ENCODE peak calls at places on chromosomes 4 and X, in seven cellular contexts. One of them, this sample, is unnamed.

GRCh38 chr4:37639551-37640293 is 46.5 kb downstream of the RELL1 start:
- DNase-seq in Panc1: no peak
- DNase-seq in transverse colon: no peak
- DNase-seq in tibial nerve: no peak
- DNase-seq in mammary epithelial cell: no peak
- DNase-seq in heart right ventricle: no peak
- DNase-seq in GM23248: no peak
- DNase-seq in this sample: no peak

GRCh38 chr4:55445921-55446577 is 50.3 kb downstream of the TMEM165 start:
- DNase-seq in tibial nerve: no peak
- DNase-seq in transverse colon: no peak
- DNase-seq in mammary epithelial cell: peak
- DNase-seq in GM23248: peak
- DNase-seq in Panc1: no peak
- DNase-seq in heart right ventricle: no peak
- DNase-seq in this sample: no peak

GRCh38 chr4:186781032-186781917 is 57.6 kb upstream of the FAT1 start:
- DNase-seq in heart right ventricle: no peak
- DNase-seq in transverse colon: no peak
- DNase-seq in tibial nerve: no peak
- DNase-seq in Panc1: no peak
- DNase-seq in mammary epithelial cell: peak
- DNase-seq in GM23248: peak
- DNase-seq in this sample: peak

GRCh38 chrX:136689441-136689840 is 41.5 kb downstream of the CD40LG start:
- DNase-seq in tibial nerve: no peak
- DNase-seq in heart right ventricle: no peak
- DNase-seq in transverse colon: no peak
- DNase-seq in Panc1: no peak
- DNase-seq in mammary epithelial cell: peak
- DNase-seq in GM23248: no peak
- DNase-seq in this sample: peak

GRCh38 chr4:170348945-170349344 is 259.2 kb upstream of the AADAT start:
- DNase-seq in Panc1: no peak
- DNase-seq in heart right ventricle: no peak
- DNase-seq in mammary epithelial cell: no peak
- DNase-seq in transverse colon: no peak
- DNase-seq in GM23248: no peak
- DNase-seq in tibial nerve: no peak
- DNase-seq in this sample: no peak

GRCh38 chr4:174086829-174087799 is 196.4 kb downstream of the FBXO8 start:
- DNase-seq in heart right ventricle: no peak
- DNase-seq in mammary epithelial cell: no peak
- DNase-seq in GM23248: no peak
- DNase-seq in Panc1: no peak
- DNase-seq in transverse colon: no peak
- DNase-seq in tibial nerve: no peak
- DNase-seq in this sample: no peak

GRCh38 chr4:44927361-44928061 is 201.2 kb upstream of the GNPDA2 start:
- DNase-seq in mammary epithelial cell: peak
- DNase-seq in transverse colon: no peak
- DNase-seq in heart right ventricle: no peak
- DNase-seq in tibial nerve: no peak
- DNase-seq in GM23248: peak
- DNase-seq in Panc1: no peak
- DNase-seq in this sample: peak

GRCh38 chr4:66911898-66912297 is 633.4 kb downstream of the CENPC start:
- DNase-seq in mammary epithelial cell: peak
- DNase-seq in transverse colon: no peak
- DNase-seq in Panc1: no peak
- DNase-seq in GM23248: no peak
- DNase-seq in tibial nerve: no peak
- DNase-seq in heart right ventricle: no peak
- DNase-seq in this sample: no peak

GRCh38 chr4:55318135-55318534 is 27.9 kb upstream of the SRD5A3 start:
- DNase-seq in heart right ventricle: no peak
- DNase-seq in transverse colon: no peak
- DNase-seq in GM23248: peak
- DNase-seq in tibial nerve: no peak
- DNase-seq in mammary epithelial cell: no peak
- DNase-seq in Panc1: no peak
- DNase-seq in this sample: no peak

GRCh38 chrX:65073233-65073632 is 97.0 kb upstream of the ZC4H2 start:
- DNase-seq in heart right ventricle: no peak
- DNase-seq in GM23248: no peak
- DNase-seq in mammary epithelial cell: no peak
- DNase-seq in transverse colon: no peak
- DNase-seq in Panc1: no peak
- DNase-seq in tibial nerve: no peak
- DNase-seq in this sample: no peak

GRCh38 chr4:109378511-109378910 is 55.1 kb upstream of the SEC24B start:
- DNase-seq in mammary epithelial cell: no peak
- DNase-seq in transverse colon: no peak
- DNase-seq in heart right ventricle: no peak
- DNase-seq in Panc1: no peak
- DNase-seq in GM23248: no peak
- DNase-seq in tibial nerve: no peak
- DNase-seq in this sample: no peak

GRCh38 chrX:100593142-100593541 is 8.4 kb downstream of the TNMD start:
- DNase-seq in GM23248: no peak
- DNase-seq in mammary epithelial cell: no peak
- DNase-seq in heart right ventricle: no peak
- DNase-seq in Panc1: no peak
- DNase-seq in tibial nerve: no peak
- DNase-seq in transverse colon: no peak
- DNase-seq in this sample: peak

GRCh38 chrX:18983711-18984380 is at the start of gene PHKA2:
- DNase-seq in heart right ventricle: peak
- DNase-seq in Panc1: no peak
- DNase-seq in transverse colon: peak
- DNase-seq in mammary epithelial cell: peak
- DNase-seq in tibial nerve: peak
- DNase-seq in GM23248: peak
- DNase-seq in this sample: peak

GRCh38 chr4:186563761-186564160 is 8.4 kb upstream of the MTNR1A start:
- DNase-seq in Panc1: no peak
- DNase-seq in tibial nerve: no peak
- DNase-seq in transverse colon: no peak
- DNase-seq in GM23248: no peak
- DNase-seq in mammary epithelial cell: no peak
- DNase-seq in heart right ventricle: no peak
- DNase-seq in this sample: no peak

GRCh38 chr4:4866833-4867744 is 7.6 kb downstream of the MSX1 start:
- DNase-seq in mammary epithelial cell: no peak
- DNase-seq in GM23248: no peak
- DNase-seq in heart right ventricle: peak
- DNase-seq in tibial nerve: no peak
- DNase-seq in Panc1: no peak
- DNase-seq in transverse colon: no peak
- DNase-seq in this sample: no peak

DNA sequence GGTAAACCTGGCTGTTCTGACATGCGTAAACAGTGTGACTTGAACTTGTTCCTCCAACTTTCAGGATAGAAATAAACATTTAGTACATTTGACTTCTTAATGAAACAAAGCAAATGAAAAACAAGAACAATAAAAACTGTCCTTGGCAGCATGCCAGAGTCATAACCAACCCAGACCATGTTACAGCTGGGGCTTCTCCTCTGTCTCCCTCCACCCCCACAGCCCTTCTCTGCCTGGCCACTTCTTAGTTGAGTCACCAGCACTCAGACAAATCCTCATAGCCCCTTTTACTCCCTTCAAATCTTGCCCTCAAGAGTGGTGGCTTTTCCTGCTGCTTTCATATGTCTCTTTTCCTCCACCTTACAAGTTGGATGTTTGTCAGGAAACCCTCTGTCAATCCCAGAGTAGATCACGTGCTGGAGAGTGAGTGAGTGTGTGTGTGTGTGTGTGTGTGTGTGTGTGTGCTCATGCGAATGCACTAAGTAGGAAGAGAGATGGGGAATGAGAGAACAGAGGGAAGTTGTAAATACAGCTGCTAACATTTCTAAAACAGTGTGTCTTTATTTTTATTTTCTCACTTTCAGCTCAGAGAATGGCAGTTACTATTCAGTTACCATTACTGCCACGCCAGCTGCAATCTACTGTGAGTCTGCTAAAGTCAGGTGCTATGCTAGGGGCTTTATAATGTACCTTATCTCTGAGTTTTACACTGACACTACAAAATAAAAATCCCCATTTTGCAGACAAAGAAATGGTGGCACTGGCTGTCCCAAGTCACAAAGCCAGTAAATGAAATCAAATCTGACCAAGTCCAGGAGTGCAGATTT is 15.0 kb downstream of the SCARB2 start:
- DNase-seq in mammary epithelial cell: peak
- DNase-seq in heart right ventricle: no peak
- DNase-seq in transverse colon: peak
- DNase-seq in GM23248: peak
- DNase-seq in tibial nerve: peak
- DNase-seq in Panc1: no peak
- DNase-seq in this sample: peak
- H3K4me3 ChIP-seq in mammary epithelial cell: no peak
- H3K4me3 ChIP-seq in heart right ventricle: no peak
- H3K4me3 ChIP-seq in transverse colon: no peak
- H3K4me3 ChIP-seq in GM23248: peak
- H3K4me3 ChIP-seq in tibial nerve: no peak
- H3K4me3 ChIP-seq in Panc1: no peak
- H3K4me3 ChIP-seq in this sample: no peak

GRCh38 chr4:6769984-6770420 is 12.5 kb upstream of the KIAA0232 start:
- DNase-seq in mammary epithelial cell: no peak
- DNase-seq in tibial nerve: no peak
- DNase-seq in heart right ventricle: no peak
- DNase-seq in GM23248: no peak
- DNase-seq in transverse colon: no peak
- DNase-seq in Panc1: no peak
- DNase-seq in this sample: peak

GRCh38 chr4:6767341-6767724 is 15.2 kb upstream of the KIAA0232 start:
- DNase-seq in heart right ventricle: no peak
- DNase-seq in mammary epithelial cell: peak
- DNase-seq in GM23248: no peak
- DNase-seq in Panc1: no peak
- DNase-seq in tibial nerve: no peak
- DNase-seq in transverse colon: no peak
- DNase-seq in this sample: peak

GRCh38 chr4:6769138-6769983 is 13.2 kb upstream of the KIAA0232 start:
- DNase-seq in mammary epithelial cell: no peak
- DNase-seq in heart right ventricle: no peak
- DNase-seq in Panc1: no peak
- DNase-seq in GM23248: no peak
- DNase-seq in transverse colon: no peak
- DNase-seq in tibial nerve: no peak
- DNase-seq in this sample: no peak

GRCh38 chr4:6767725-6768538 is 14.6 kb upstream of the KIAA0232 start:
- DNase-seq in GM23248: peak
- DNase-seq in transverse colon: peak
- DNase-seq in tibial nerve: no peak
- DNase-seq in mammary epithelial cell: no peak
- DNase-seq in Panc1: no peak
- DNase-seq in heart right ventricle: no peak
- DNase-seq in this sample: peak

DNA sequence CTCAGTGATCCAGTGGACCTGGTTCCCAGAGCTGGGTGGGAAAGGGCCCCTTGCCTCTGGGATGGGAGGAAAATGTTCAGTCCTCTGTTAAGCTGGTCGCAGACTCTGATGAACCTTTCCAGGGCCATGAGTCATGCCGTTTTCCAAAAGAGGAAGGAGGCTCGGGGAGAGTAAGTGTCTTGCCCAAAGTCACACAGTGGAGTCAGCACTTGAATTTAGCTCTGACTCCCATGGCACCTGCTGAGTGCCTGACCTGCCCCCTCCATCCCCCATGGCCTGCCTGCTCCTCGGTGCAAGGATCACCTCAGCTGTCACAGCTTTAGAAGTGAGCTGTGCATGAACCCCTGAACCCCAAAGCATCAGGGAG is 14.0 kb upstream of the KIAA0232 start:
- DNase-seq in heart right ventricle: no peak
- DNase-seq in transverse colon: no peak
- DNase-seq in mammary epithelial cell: no peak
- DNase-seq in GM23248: peak
- DNase-seq in tibial nerve: no peak
- DNase-seq in Panc1: no peak
- DNase-seq in this sample: peak
- H3K4me3 ChIP-seq in heart right ventricle: no peak
- H3K4me3 ChIP-seq in transverse colon: no peak
- H3K4me3 ChIP-seq in mammary epithelial cell: no peak
- H3K4me3 ChIP-seq in GM23248: no peak
- H3K4me3 ChIP-seq in tibial nerve: no peak
- H3K4me3 ChIP-seq in Panc1: no peak
- H3K4me3 ChIP-seq in this sample: no peak

DNA sequence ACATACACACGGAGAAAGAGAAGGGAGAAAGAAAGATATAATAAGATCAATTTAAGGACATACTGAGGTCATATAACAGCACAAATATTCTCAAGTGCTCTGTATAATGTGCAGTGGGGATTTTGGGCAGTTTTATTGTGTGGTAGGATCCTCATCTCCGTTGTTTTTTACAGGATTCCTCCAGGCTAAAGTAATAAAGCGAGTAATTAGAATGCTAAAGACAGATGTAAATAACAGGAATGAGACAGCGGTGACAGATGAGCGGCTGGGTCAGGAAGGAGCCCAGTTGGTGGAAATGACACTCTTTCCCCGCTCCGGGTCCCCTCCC is 15.9 kb downstream of the POU4F2 start:
- DNase-seq in mammary epithelial cell: no peak
- DNase-seq in tibial nerve: no peak
- DNase-seq in Panc1: no peak
- DNase-seq in transverse colon: no peak
- DNase-seq in GM23248: no peak
- DNase-seq in heart right ventricle: no peak
- DNase-seq in this sample: no peak
- H3K4me3 ChIP-seq in mammary epithelial cell: no peak
- H3K4me3 ChIP-seq in tibial nerve: peak
- H3K4me3 ChIP-seq in Panc1: no peak
- H3K4me3 ChIP-seq in transverse colon: peak
- H3K4me3 ChIP-seq in GM23248: peak
- H3K4me3 ChIP-seq in heart right ventricle: peak
- H3K4me3 ChIP-seq in this sample: no peak

DNA sequence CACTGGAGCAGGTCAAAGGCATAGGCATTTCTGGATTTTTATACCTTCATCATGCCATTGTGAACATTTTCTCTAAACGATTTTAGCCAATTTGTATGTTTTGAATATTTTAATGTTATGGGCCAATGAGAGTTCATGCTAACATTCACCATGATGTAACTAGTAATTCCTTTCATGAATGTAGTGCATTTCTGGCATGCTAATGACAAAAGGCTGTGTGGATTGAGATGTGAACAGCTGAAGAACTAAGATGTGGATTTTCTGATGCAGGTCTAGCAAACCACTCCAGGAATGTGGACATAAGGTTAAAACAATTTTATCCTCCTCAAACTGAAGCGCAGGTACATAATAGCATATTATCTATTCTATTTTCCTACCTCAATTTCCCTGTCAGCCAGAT is 269.4 kb downstream of the NLGN4X start:
- DNase-seq in GM23248: no peak
- DNase-seq in transverse colon: no peak
- DNase-seq in tibial nerve: no peak
- DNase-seq in mammary epithelial cell: no peak
- DNase-seq in Panc1: no peak
- DNase-seq in heart right ventricle: no peak
- DNase-seq in this sample: no peak
- H3K4me3 ChIP-seq in GM23248: no peak
- H3K4me3 ChIP-seq in transverse colon: no peak
- H3K4me3 ChIP-seq in tibial nerve: no peak
- H3K4me3 ChIP-seq in mammary epithelial cell: no peak
- H3K4me3 ChIP-seq in Panc1: no peak
- H3K4me3 ChIP-seq in heart right ventricle: no peak
- H3K4me3 ChIP-seq in this sample: no peak

This sample was measured in small intestine.